ENCODE peak calls at places on chromosomes 5 and 9, in five cellular contexts. I, U, X, G and B are unnamed samples.

GRCh38 chr5:28483327-28484025 is 1445.1 kb upstream of the CDH9 start:
- DNase-seq in I (no peak), G (no peak), X (no peak), U (no peak), B (no peak)

GRCh38 chr5:76642390-76643040 is 19.3 kb upstream of the F2RL2 start:
- DNase-seq in U (no peak), I (no peak), G (no peak), X (no peak), B (no peak)

GRCh38 chr5:143120460-143121134 is 282.9 kb downstream of the NR3C1 start:
- DNase-seq in I (no peak), U (no peak), X (no peak), G (no peak), B (no peak)

GRCh38 chr5:52705720-52706119 is 82.0 kb upstream of the ITGA1 start:
- DNase-seq in I (no peak), G (no peak), X (peak; percentile 33), U (no peak), B (no peak)

GRCh38 chr9:3875371-3876132 is 349.8 kb upstream of the RFX3 start:
- DNase-seq in X (peak; percentile 96), U (no peak), G (no peak), I (no peak), B (no peak)

GRCh38 chr9:72228282-72228681 is 79.0 kb downstream of the GDA start:
- DNase-seq in G (no peak), X (no peak), U (no peak), I (peak; percentile 59), B (no peak)

GRCh38 chr5:51521583-51521982 is 138.3 kb downstream of the ISL1 start:
- DNase-seq in U (no peak), I (no peak), X (no peak), G (no peak), B (no peak)

GRCh38 chr9:80931163-80931562 is 758.2 kb downstream of the TLE1 start:
- DNase-seq in I (no peak), G (no peak), U (no peak), X (no peak), B (no peak)

GRCh38 chr9:86096382-86096781 is 3.0 kb downstream of the GOLM1 start:
- DNase-seq in U (no peak), I (no peak), G (no peak), X (peak; percentile 61), B (no peak)

GRCh38 chr5:142866563-142867275 is 96.5 kb downstream of the ARHGAP26 start:
- DNase-seq in U (no peak), X (peak; percentile 76), I (peak; percentile 66), G (peak; percentile 26), B (no peak)

GRCh38 chr5:27778121-27778520 is 739.7 kb upstream of the CDH9 start:
- DNase-seq in X (peak; percentile 32), G (no peak), U (no peak), I (no peak), B (no peak)

GRCh38 chr5:87347841-87348240 is 64.9 kb downstream of the CCNH start:
- DNase-seq in X (peak; percentile 9), G (no peak), U (no peak), I (no peak), B (no peak)

GRCh38 chr5:38556599-38557308 is at the start of gene LIFR:
- DNase-seq in X (peak; percentile 75), U (peak; percentile 51), I (peak; percentile 75), G (no peak), B (no peak)

GRCh38 chr5:59745422-59745863 is 148.1 kb downstream of the PDE4D start:
- DNase-seq in I (no peak), U (peak; percentile 32), G (no peak), X (peak; percentile 98), B (no peak)

GRCh38 chr5:399296-400281 is 43.4 kb upstream of the EXOC3 start:
- DNase-seq in U (peak; percentile 71), G (peak; percentile 49), X (peak; percentile 16), I (peak; percentile 49), B (peak; percentile 89)

GRCh38 chr9:101601904-101602765 is 7.4 kb upstream of the PPP3R2 start:
- DNase-seq in I (no peak), X (peak; percentile 58), G (no peak), U (no peak), B (no peak)

GRCh38 chr9:75185585-75186170 is 97.4 kb downstream of the OSTF1 start:
- DNase-seq in G (no peak), U (peak; percentile 63), X (peak; percentile 60), I (peak; percentile 54), B (no peak)

GRCh38 chr5:164663223-164663989 is 1158.0 kb downstream of the MAT2B start:
- DNase-seq in G (no peak), X (no peak), U (no peak), I (no peak), B (no peak)

GRCh38 chr5:149961186-149961685 is 678 bp downstream of the SLC26A2 start:
- DNase-seq in G (no peak), U (no peak), X (no peak), I (no peak), B (no peak)

GRCh38 chr5:95940758-95941682 is 20.6 kb downstream of the ELL2 start:
- DNase-seq in I (no peak), X (no peak), G (no peak), U (no peak), B (no peak)

GRCh38 chr9:132644251-132644650 is 25.5 kb downstream of the DDX31 start:
- DNase-seq in U (no peak), I (no peak), X (no peak), G (no peak), B (no peak)

GRCh38 chr5:7495133-7495521 is 99.2 kb downstream of the ADCY2 start:
- DNase-seq in X (no peak), G (no peak), I (no peak), U (no peak), B (no peak)

GRCh38 chr5:151022511-151023018 is 2.2 kb downstream of the GPX3 start:
- DNase-seq in X (peak; percentile 95), U (no peak), I (no peak), G (no peak), B (no peak)

GRCh38 chr5:143653256-143653655 is 158.7 kb upstream of the HMHB1 start:
- DNase-seq in G (peak; percentile 19), U (no peak), I (no peak), X (peak; percentile 90), B (no peak)

GRCh38 chr5:168422431-168422830 is 63.8 kb upstream of the RARS1 start:
- DNase-seq in I (no peak), G (no peak), X (peak; percentile 43), U (no peak), B (no peak)

GRCh38 chr5:157497875-157498611 is 38.0 kb downstream of the NIPAL4 start:
- DNase-seq in U (no peak), G (no peak), I (no peak), X (no peak), B (no peak)

GRCh38 chr5:81556809-81557208 is 162.9 kb upstream of the ACOT12 start:
- DNase-seq in I (no peak), G (no peak), X (peak; percentile 37), U (no peak), B (no peak)

GRCh38 chr5:61673007-61673735 is 341.1 kb downstream of the ZSWIM6 start:
- DNase-seq in U (peak; percentile 76), G (no peak), I (no peak), X (peak; percentile 91), B (no peak)

GRCh38 chr5:93433422-93433821 is 147.6 kb downstream of the NR2F1-AS1 start:
- DNase-seq in U (no peak), X (peak; percentile 92), I (no peak), G (no peak), B (no peak)

DNA sequence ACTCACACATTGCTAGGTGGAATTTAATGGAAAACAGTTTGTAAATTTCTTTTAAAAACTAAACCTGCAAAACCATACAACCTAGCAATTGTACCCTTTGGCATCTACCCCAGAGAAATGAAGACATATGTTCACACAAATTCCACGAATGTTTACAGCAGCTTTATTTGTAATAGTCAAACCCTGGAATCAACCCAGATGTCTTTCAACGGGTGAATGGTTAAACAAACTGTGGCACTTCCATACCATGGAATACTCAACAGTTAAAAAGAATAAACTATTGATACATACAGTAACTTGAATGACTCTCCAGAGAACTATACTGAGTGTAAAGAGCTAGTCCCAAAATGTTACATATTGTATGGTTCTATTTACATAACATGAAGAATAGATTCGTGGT is 17.1 kb upstream of the PAM start:
- DNase-seq in X (no peak), I (no peak), G (no peak), U (no peak), B (no peak)
- TF ChIP-seq CTCF in X (no peak), I (no peak), G (no peak), U (no peak), B (no peak)

DNA sequence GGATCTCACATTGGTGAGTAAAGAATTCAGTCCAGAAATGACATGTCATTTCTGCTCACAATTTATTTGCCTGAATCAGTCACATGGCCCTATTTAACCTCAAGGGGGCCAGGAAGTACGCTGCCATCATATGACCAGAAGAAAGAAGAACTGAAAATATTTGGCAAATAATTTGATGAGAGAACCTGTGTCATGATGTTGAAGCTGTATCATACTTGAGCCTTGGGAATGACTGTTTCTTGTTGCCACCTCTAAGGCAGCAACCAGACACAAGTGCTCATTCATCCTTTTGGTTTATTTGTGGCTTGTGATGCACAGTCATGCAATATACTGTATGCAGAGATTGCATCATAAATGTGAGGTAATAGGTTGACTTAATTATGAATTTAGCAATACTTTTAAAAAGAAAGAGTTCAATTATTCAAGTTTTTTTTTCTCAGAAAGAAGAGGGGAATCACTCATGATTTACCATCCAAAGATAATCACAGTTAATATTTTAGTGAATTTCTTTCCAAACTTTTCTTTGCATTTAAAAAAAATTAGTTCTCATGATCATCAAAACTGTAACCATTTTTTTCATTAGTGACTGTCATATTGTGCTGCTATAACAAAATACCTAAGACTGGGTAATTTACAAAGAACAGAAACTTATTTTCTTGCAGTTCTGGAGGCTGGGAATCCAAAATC is 8.2 kb upstream of the ZFYVE16 start:
- DNase-seq in G (peak; percentile 43), U (no peak), X (peak; percentile 80), I (no peak), B (peak; percentile 83)
- TF ChIP-seq CTCF in G (no peak), U (no peak), X (no peak), I (no peak), B (no peak)

DNA sequence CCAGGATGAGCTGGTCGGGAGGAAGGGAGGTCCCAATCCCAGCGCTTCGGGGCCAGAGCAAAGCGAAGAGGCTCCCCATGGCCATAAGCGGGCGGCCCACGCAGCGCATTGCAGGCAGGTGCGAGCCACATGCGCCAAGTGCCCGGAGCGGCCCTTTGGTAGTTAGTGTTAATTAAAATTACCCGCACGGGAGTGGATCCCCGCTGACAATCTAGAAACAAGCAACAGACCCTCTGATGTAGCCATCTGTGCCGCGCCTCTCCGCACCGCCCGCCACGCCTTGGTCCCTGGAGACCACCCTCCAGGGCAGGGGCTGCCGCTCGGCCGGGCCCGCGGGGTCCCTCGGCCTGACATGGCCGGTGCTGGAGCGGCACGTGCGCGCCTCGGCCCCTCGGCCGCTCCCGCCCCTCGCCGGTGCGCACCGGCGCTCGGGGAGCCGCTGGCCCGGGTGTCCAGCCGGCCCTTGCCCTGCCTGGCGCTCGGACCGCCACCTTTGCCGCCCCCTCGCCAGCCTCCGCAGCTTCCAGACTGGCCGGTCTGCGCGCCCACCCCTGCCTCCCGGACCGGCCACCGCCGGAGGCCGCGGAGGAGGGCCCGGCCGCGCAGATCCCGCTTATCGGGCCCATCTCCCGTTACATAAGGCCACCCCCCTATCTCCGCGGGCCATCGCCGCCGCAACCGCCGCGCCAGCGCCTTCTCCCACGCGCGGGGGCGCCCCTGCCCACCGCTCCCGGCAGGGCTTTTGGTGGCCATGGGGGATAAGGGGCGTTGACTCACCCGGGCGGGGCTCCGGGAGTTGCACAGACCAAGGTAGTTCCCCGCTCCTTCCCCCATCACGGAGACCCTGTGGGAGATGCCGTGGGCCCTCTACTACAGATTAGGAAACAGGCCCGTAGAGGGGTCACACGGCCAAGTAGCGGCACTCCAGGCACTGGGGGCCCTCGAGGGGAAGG is 1.9 kb upstream of the IL13 start:
- DNase-seq in G (no peak), I (no peak), X (peak; percentile 24), U (no peak), B (no peak)
- TF ChIP-seq CTCF in G (no peak), I (no peak), X (no peak), U (no peak), B (no peak)

GRCh38 chr9:90100014-90100413 is 495.2 kb downstream of the GADD45G start:
- DNase-seq in U (no peak), G (no peak), X (no peak), I (no peak), B (no peak)
- TF ChIP-seq CTCF in U (no peak), G (no peak), X (peak; percentile 15), I (no peak), B (no peak)